ENCODE peak calls at places on chromosomes 13 and 19, in six cellular contexts. C, E, L, H, B and F are unnamed samples.
A peak's percentile ranks its signal among the peaks of the same experiment; 100 is the strongest.

GRCh38 chr19:14006766-14007562 is 844 bp upstream of the RFX1 start:
- DNase-seq in C (no peak), E (no peak), L (no peak), H (no peak), B (peak; percentile 98), F (peak; percentile 93)

GRCh38 chr13:111566567-111566966 is 246.1 kb downstream of the TEX29 start:
- DNase-seq in C (no peak), E (no peak), L (no peak), H (no peak), B (no peak), F (no peak)

GRCh38 chr19:32692727-32693061 is 1.1 kb downstream of the NUDT19 start:
- DNase-seq in C (peak; percentile 61), E (no peak), L (no peak), H (no peak), B (peak; percentile 49), F (no peak)

GRCh38 chr13:98273824-98274786 is 97.0 kb upstream of the RNF113B start:
- DNase-seq in C (no peak), E (peak; percentile 40), L (no peak), H (no peak), B (no peak), F (no peak)

GRCh38 chr19:38658462-38659306 is 11.2 kb downstream of the ACTN4 start:
- DNase-seq in C (peak; percentile 99), E (peak; percentile 100), L (peak; percentile 95), H (no peak), B (no peak), F (no peak)

GRCh38 chr19:51295382-51296126 is 15.9 kb upstream of the IGLON5 start:
- DNase-seq in C (no peak), E (no peak), L (no peak), H (no peak), B (no peak), F (no peak)

GRCh38 chr19:10230155-10230903 is 802 bp downstream of the S1PR2 start:
- DNase-seq in C (no peak), E (peak; percentile 58), L (no peak), H (no peak), B (no peak), F (peak; percentile 83)

GRCh38 chr13:80131204-80131603 is 209.7 kb downstream of the SPRY2 start:
- DNase-seq in C (peak; percentile 68), E (peak; percentile 46), L (no peak), H (no peak), B (no peak), F (peak; percentile 56)

GRCh38 chr13:105763851-105764250 is 771.6 kb downstream of the EFNB2 start:
- DNase-seq in C (no peak), E (no peak), L (no peak), H (no peak), B (no peak), F (no peak)

GRCh38 chr13:80524447-80525215 is 183.7 kb upstream of the SPRY2 start:
- DNase-seq in C (no peak), E (no peak), L (no peak), H (no peak), B (peak; percentile 1), F (no peak)

GRCh38 chr19:14682084-14682483 is 7.4 kb upstream of the ADGRE3 start:
- DNase-seq in C (no peak), E (no peak), L (no peak), H (no peak), B (no peak), F (no peak)

GRCh38 chr19:16025108-16026101 is 50.9 kb upstream of the TPM4 start:
- DNase-seq in C (peak; percentile 64), E (peak; percentile 70), L (peak; percentile 61), H (no peak), B (peak; percentile 60), F (peak; percentile 61)

GRCh38 chr19:11539495-11540365 is 1.1 kb downstream of the CNN1 start:
- DNase-seq in C (no peak), E (peak; percentile 22), L (no peak), H (no peak), B (peak; percentile 85), F (peak; percentile 83)

GRCh38 chr19:6728346-6728745 is 7.9 kb upstream of the C3 start:
- DNase-seq in C (no peak), E (no peak), L (no peak), H (no peak), B (no peak), F (no peak)

GRCh38 chr13:44373601-44374347 is at the start of gene SERP2:
- DNase-seq in C (no peak), E (no peak), L (no peak), H (no peak), B (no peak), F (peak; percentile 97)

GRCh38 chr13:113573065-113573464 is 11.5 kb upstream of the TFDP1 start:
- DNase-seq in C (no peak), E (no peak), L (no peak), H (no peak), B (no peak), F (no peak)

GRCh38 chr19:13902993-13903555 is 2.8 kb downstream of the BRME1 start:
- DNase-seq in C (peak; percentile 40), E (no peak), L (no peak), H (no peak), B (peak; percentile 47), F (peak; percentile 59)

GRCh38 chr19:33472696-33473624 is 48.6 kb downstream of the PEPD start:
- DNase-seq in C (peak; percentile 66), E (peak; percentile 99), L (no peak), H (no peak), B (no peak), F (no peak)

GRCh38 chr13:33235564-33235963 is 50.0 kb downstream of the STARD13 start:
- DNase-seq in C (no peak), E (no peak), L (no peak), H (no peak), B (no peak), F (no peak)

GRCh38 chr19:9044449-9044848 is 34.2 kb upstream of the MUC16 start:
- DNase-seq in C (no peak), E (no peak), L (no peak), H (no peak), B (no peak), F (no peak)
- TF ChIP-seq USF2 in C (no peak), E (no peak), L (no peak), H (no peak), B (no peak), F (no peak)

GRCh38 chr19:50001158-50001557 is 24.0 kb downstream of the VRK3 start:
- DNase-seq in C (no peak), E (no peak), L (no peak), H (no peak), B (no peak), F (no peak)
- TF ChIP-seq SMC3 in C (no peak), E (no peak), L (no peak), H (no peak), B (no peak), F (no peak)

DNA sequence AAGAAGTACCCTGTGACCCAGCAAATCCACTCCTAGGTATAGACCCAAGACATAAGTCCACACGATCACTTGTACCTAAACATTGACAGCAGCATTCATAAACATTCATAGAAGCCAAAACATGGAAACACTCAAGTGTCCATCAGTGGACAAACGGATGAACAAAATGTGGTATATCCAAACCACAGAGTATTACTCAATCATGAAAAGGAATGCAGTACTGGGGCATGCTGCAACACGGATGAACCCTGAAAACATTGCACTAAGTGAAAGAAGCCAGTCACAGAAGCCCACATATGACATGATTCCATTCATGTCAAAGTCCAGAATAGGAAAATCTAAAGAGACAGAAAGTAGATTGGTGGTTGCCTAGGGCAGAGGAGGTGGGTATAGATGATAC is 22.8 kb upstream of the CCNE1 start:
- DNase-seq in C (no peak), E (no peak), L (no peak), H (no peak), B (no peak), F (no peak)
- TF ChIP-seq USF2 in C (no peak), E (no peak), L (no peak), H (no peak), B (no peak), F (no peak)

GRCh38 chr19:36113895-36114762 is 546 bp downstream of the POLR2I start:
- DNase-seq in C (peak; percentile 67), E (peak; percentile 30), L (no peak), H (no peak), B (peak; percentile 59), F (peak; percentile 65)
- TF ChIP-seq SMC3 in C (no peak), E (peak; percentile 11), L (no peak), H (no peak), B (no peak), F (no peak)

GRCh38 chr13:65217459-65217858 is 2012.7 kb downstream of the PCDH9 start:
- DNase-seq in C (no peak), E (no peak), L (no peak), H (no peak), B (no peak), F (no peak)
- TF ChIP-seq USF2 in C (no peak), E (no peak), L (no peak), H (no peak), B (no peak), F (no peak)

DNA sequence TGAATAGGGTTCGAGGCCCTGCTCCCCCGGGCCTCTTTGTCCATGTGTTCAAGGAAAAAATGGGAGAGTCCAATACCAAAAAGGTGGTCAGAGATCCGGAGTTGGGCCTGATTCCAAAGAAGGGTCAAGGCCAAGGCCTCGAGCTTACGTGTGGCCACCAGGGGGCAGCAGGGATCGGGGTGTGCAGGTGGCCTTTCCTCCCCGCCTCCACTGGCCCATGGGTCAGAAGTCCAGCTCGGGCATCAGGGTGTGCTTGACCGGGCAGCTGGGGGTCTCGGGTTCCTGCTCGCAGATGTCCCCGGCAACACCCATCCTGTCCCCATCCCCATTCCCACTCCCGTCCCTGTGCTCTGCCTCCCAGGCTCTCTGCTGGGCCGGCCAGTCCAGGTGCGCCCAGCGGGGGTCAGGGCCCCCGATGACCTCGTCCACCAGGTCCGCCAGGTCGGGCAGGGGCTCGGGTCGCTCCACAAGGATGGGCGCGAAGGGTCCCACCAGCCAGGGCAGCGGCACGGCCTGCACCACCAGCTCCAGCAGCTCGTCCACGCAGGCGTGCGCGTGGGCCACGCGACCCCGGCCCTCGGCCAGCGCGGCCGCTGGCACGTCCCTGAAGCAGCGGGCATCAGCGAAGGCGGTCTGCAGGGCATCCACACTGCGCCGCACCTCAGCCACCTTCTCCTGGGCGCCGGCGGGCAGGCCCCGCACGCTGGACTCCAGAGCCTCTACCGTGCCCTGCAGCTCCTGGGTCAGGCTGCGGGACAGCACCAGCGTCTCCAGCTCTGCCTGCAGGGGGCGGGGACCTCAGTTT is 5.2 kb upstream of the PLIN4 start:
- DNase-seq in C (peak; percentile 57), E (peak; percentile 10), L (peak; percentile 51), H (no peak), B (peak; percentile 79), F (peak; percentile 86)
- TF ChIP-seq SMC3 in C (no peak), E (no peak), L (peak; percentile 9), H (peak; percentile 17), B (peak; percentile 48), F (peak; percentile 33)